ENCODE peak calls at places on chromosomes 12 and 14, in nine cellular contexts. B is T47D, C is fibroblast of villous mesenchyme, W is mammary epithelial cell, I is sciatic nerve, V is GM12878, G is GM12892, H is right lobe of liver, A is ovary. X is an unnamed sample.

GRCh38 chr12:77362871-77363270 is 297.5 kb upstream of the E2F7 start:
- DNase-seq in B (no peak), A (no peak), V (no peak), G (no peak), W (no peak), C (no peak), I (no peak), H (no peak), X (no peak)

GRCh38 chr12:103780093-103780440 is 61.0 kb downstream of the NT5DC3 start:
- DNase-seq in G (no peak), I (no peak), A (no peak), C (peak; percentile 48), H (no peak), W (peak; percentile 37), B (no peak), V (no peak), X (no peak)

GRCh38 chr12:560666-561065 is 100.9 kb downstream of the B4GALNT3 start:
- DNase-seq in I (no peak), H (no peak), A (no peak), B (no peak), C (no peak), V (no peak), G (no peak), W (no peak), X (no peak)

GRCh38 chr14:100201701-100202100 is 37.2 kb upstream of the YY1 start:
- DNase-seq in W (no peak), A (no peak), I (no peak), H (no peak), G (no peak), V (no peak), C (no peak), B (no peak), X (no peak)

GRCh38 chr12:76866146-76866545 is 12.7 kb downstream of the CSRP2 start:
- DNase-seq in H (no peak), W (no peak), A (no peak), C (no peak), G (no peak), B (no peak), V (no peak), I (no peak), X (no peak)

GRCh38 chr14:50726372-50727107 is 58.4 kb upstream of the SAV1 start:
- DNase-seq in B (no peak), W (peak; percentile 73), A (no peak), C (peak; percentile 97), G (no peak), I (no peak), H (no peak), V (no peak), X (no peak)

GRCh38 chr12:113062502-113063395 is 6.2 kb downstream of the DTX1 start:
- DNase-seq in C (no peak), G (no peak), V (no peak), W (no peak), B (no peak), I (no peak), H (peak; percentile 86), A (no peak), X (no peak)

GRCh38 chr14:53218161-53218560 is 65.0 kb upstream of the DDHD1 start:
- DNase-seq in G (no peak), I (no peak), B (no peak), V (no peak), H (no peak), W (no peak), A (no peak), C (no peak), X (no peak)

GRCh38 chr14:62084020-62084419 is 321.8 kb downstream of the SNAPC1 start:
- DNase-seq in I (no peak), C (no peak), V (no peak), G (no peak), B (no peak), H (no peak), W (no peak), A (no peak), X (no peak)

GRCh38 chr12:92539966-92540791 is 162.6 kb upstream of the PLEKHG7 start:
- DNase-seq in W (no peak), C (no peak), H (no peak), I (no peak), G (no peak), A (no peak), V (no peak), B (no peak), X (no peak)

GRCh38 chr14:85444685-85445084 is 85.3 kb upstream of the FLRT2 start:
- DNase-seq in H (no peak), W (no peak), A (no peak), C (peak; percentile 82), G (no peak), V (no peak), B (no peak), I (no peak), X (no peak)

GRCh38 chr12:109875572-109876131 is 4.7 kb downstream of the GLTP start:
- DNase-seq in B (no peak), H (no peak), W (peak; percentile 56), A (no peak), V (no peak), I (no peak), G (no peak), C (no peak), X (no peak)

GRCh38 chr14:35213869-35214387 is 78.3 kb upstream of the PSMA6 start:
- DNase-seq in W (peak; percentile 71), A (no peak), C (peak; percentile 68), V (no peak), I (no peak), G (no peak), H (no peak), B (no peak), X (no peak)

GRCh38 chr14:91175802-91176201 is 61.9 kb downstream of the DGLUCY start:
- DNase-seq in H (no peak), C (no peak), W (no peak), B (no peak), A (no peak), G (no peak), V (no peak), I (no peak), X (no peak)

GRCh38 chr14:99425272-99425681 is 55.4 kb downstream of the SETD3 start:
- DNase-seq in I (no peak), V (no peak), A (no peak), W (peak; percentile 20), C (no peak), G (no peak), B (no peak), H (no peak), X (no peak)

GRCh38 chr12:24496755-24497154 is 452.1 kb downstream of the BCAT1 start:
- DNase-seq in B (no peak), C (peak; percentile 64), W (peak; percentile 2), V (no peak), H (no peak), G (no peak), I (no peak), A (no peak), X (no peak)

GRCh38 chr12:15206338-15206737 is 14.9 kb downstream of the RERG start:
- DNase-seq in W (no peak), H (no peak), C (no peak), B (no peak), G (no peak), I (no peak), A (no peak), V (no peak), X (no peak)

GRCh38 chr14:81211844-81212243 is 8.9 kb downstream of the GTF2A1 start:
- DNase-seq in H (peak; percentile 68), G (no peak), C (peak; percentile 23), I (no peak), A (no peak), V (no peak), B (no peak), W (no peak), X (no peak)

GRCh38 chr12:89645434-89645833 is 63.2 kb downstream of the ATP2B1 start:
- DNase-seq in G (no peak), I (no peak), C (peak; percentile 39), B (peak; percentile 23), V (no peak), W (no peak), A (no peak), H (no peak), X (no peak)

GRCh38 chr14:59918824-59919581 is 941 bp upstream of the LRRC9 start:
- DNase-seq in H (no peak), A (no peak), W (no peak), B (peak; percentile 60), V (no peak), C (peak; percentile 20), G (peak; percentile 5), I (no peak), X (no peak)

GRCh38 chr12:39236994-39237393 is 205.9 kb downstream of the KIF21A start:
- DNase-seq in C (peak; percentile 91), I (no peak), W (peak; percentile 31), H (no peak), A (no peak), G (no peak), B (no peak), V (no peak), X (no peak)

GRCh38 chr14:75340921-75341320 is 62.3 kb downstream of the FOS start:
- DNase-seq in C (peak; percentile 30), A (peak; percentile 58), G (no peak), B (no peak), H (peak; percentile 83), V (no peak), I (peak; percentile 82), W (no peak), X (peak; percentile 90)

X was measured in coronary artery.